ENCODE peak calls at places on chromosome 11, in four cellular contexts. F is mucosa of descending colon, K is astrocyte of the spinal cord, L is HCT116. J is an unnamed sample.

GRCh38 chr11:46237248-46238077 is 40.0 kb upstream of the CREB3L1 start:
- DNase-seq in L (peak; percentile 86), F (peak; percentile 69), K (peak; percentile 90), J (peak; percentile 47)

GRCh38 chr11:116275634-116276033 is 497.2 kb downstream of the BUD13 start:
- DNase-seq in L (no peak), F (no peak), K (no peak), J (peak; percentile 5)

GRCh38 chr11:133519560-133519959 is 12.7 kb downstream of the OPCML start:
- DNase-seq in L (no peak), K (no peak), F (no peak), J (no peak)

GRCh38 chr11:88051386-88051785 is 123.9 kb downstream of the RAB38 start:
- DNase-seq in K (peak; percentile 9), F (no peak), L (no peak), J (no peak)

GRCh38 chr11:70111269-70112016 is 33.3 kb downstream of the ANO1 start:
- DNase-seq in F (peak; percentile 85), K (peak; percentile 60), L (no peak), J (no peak)

GRCh38 chr11:32531528-32531927 is 52.1 kb upstream of the EIF3M start:
- DNase-seq in L (no peak), K (no peak), F (no peak), J (no peak)

GRCh38 chr11:23573430-23573829 is 713.2 kb upstream of the CCDC179 start:
- DNase-seq in K (peak; percentile 26), L (no peak), F (no peak), J (no peak)

GRCh38 chr11:206002-206384 is 1.2 kb downstream of the BET1L start:
- DNase-seq in K (no peak), L (no peak), F (peak; percentile 43), J (peak; percentile 8)

GRCh38 chr11:32833921-32834320 is 4.2 kb downstream of the PRRG4 start:
- DNase-seq in L (no peak), F (no peak), K (no peak), J (no peak)

GRCh38 chr11:135075740-135076139 is 663.7 kb upstream of the B3GAT1 start:
- DNase-seq in K (peak; percentile 35), F (peak; percentile 70), L (peak; percentile 71), J (peak; percentile 67)

GRCh38 chr11:102573851-102574250 is 43.3 kb upstream of the MMP7 start:
- DNase-seq in L (no peak), K (no peak), F (no peak), J (no peak)

GRCh38 chr11:18853086-18853720 is 61.6 kb upstream of the PTPN5 start:
- DNase-seq in F (no peak), L (peak; percentile 21), K (peak; percentile 11), J (peak; percentile 48)

GRCh38 chr11:11660351-11660750 is 38.5 kb upstream of the GALNT18 start:
- DNase-seq in K (no peak), L (no peak), F (no peak), J (peak; percentile 6)

GRCh38 chr11:111871693-111872161 is 346 bp upstream of the ALG9 start:
- DNase-seq in F (no peak), L (no peak), K (no peak), J (no peak)

GRCh38 chr11:43992138-43992537 is 49.7 kb downstream of the C11orf96 start:
- DNase-seq in F (no peak), L (no peak), K (no peak), J (no peak)

GRCh38 chr11:14623036-14623435 is 20.6 kb upstream of the PDE3B start:
- DNase-seq in K (no peak), F (no peak), L (no peak), J (no peak)

GRCh38 chr11:124510279-124510678 is 33.2 kb downstream of the OR8B12 start:
- DNase-seq in F (no peak), L (no peak), K (no peak), J (no peak)

GRCh38 chr11:59680287-59681154 is 11.7 kb upstream of the PATL1 start:
- DNase-seq in F (peak; percentile 54), L (peak; percentile 77), K (peak; percentile 82), J (peak; percentile 84)

GRCh38 chr11:24422371-24422770 is 74.5 kb upstream of the LUZP2 start:
- DNase-seq in F (no peak), K (peak; percentile 17), L (no peak), J (no peak)

GRCh38 chr11:111400595-111400994 is 21.5 kb upstream of the POU2AF1 start:
- DNase-seq in F (no peak), K (no peak), L (no peak), J (peak; percentile 71)

GRCh38 chr11:7186190-7186589 is 65.5 kb upstream of the SYT9 start:
- DNase-seq in F (no peak), K (peak; percentile 19), L (no peak), J (no peak)

GRCh38 chr11:59200421-59200746 is 12.3 kb downstream of the MPEG1 start:
- DNase-seq in K (no peak), L (no peak), F (no peak), J (peak; percentile 79)

GRCh38 chr11:75461136-75461535 is 28.1 kb upstream of the KLHL35 start:
- DNase-seq in L (no peak), K (no peak), F (peak; percentile 3), J (no peak)

GRCh38 chr11:27433742-27434141 is 38.8 kb downstream of the LGR4 start:
- DNase-seq in L (no peak), F (no peak), K (no peak), J (peak; percentile 5)

GRCh38 chr11:125429174-125429707 is 66.8 kb downstream of the FEZ1 start:
- DNase-seq in L (peak; percentile 63), K (peak; percentile 50), F (no peak), J (peak; percentile 69)

GRCh38 chr11:20162340-20162739 is 2.1 kb upstream of the DBX1 start:
- DNase-seq in F (no peak), K (no peak), L (no peak), J (no peak)

GRCh38 chr11:111949519-111950426 is 12.6 kb downstream of the DIXDC1 start:
- DNase-seq in L (no peak), F (no peak), K (no peak), J (no peak)

GRCh38 chr11:69134957-69135356 is 20.8 kb upstream of the SMIM38 start:
- DNase-seq in F (no peak), L (no peak), K (no peak), J (no peak)

GRCh38 chr11:687751-688150 is 7.3 kb downstream of the DEAF1 start:
- DNase-seq in K (no peak), F (peak; percentile 27), L (no peak), J (no peak)

GRCh38 chr11:10454902-10455631 is at the start of gene AMPD3:
- DNase-seq in K (peak; percentile 90), L (peak; percentile 85), F (no peak), J (peak; percentile 78)

GRCh38 chr11:114479331-114479730 is 40.1 kb downstream of the REXO2 start:
- DNase-seq in K (no peak), L (no peak), F (no peak), J (no peak)

GRCh38 chr11:107999759-108000455 is 8.8 kb upstream of the CUL5 start:
- DNase-seq in K (peak; percentile 56), L (peak; percentile 74), F (no peak), J (peak; percentile 63)

GRCh38 chr11:2738551-2739431 is 39.0 kb upstream of the KCNQ1OT1 start:
- DNase-seq in F (no peak), L (no peak), K (no peak), J (no peak)

GRCh38 chr11:1839924-1840779 is 1.4 kb downstream of the TNNI2 start:
- DNase-seq in L (no peak), K (no peak), F (peak; percentile 84), J (peak; percentile 75)

GRCh38 chr11:68148071-68148805 is 27.1 kb upstream of the CHKA start:
- DNase-seq in L (no peak), F (no peak), K (no peak), J (no peak)

GRCh38 chr11:65557280-65558001 is 718 bp downstream of the LTBP3 start:
- DNase-seq in K (no peak), L (no peak), F (no peak), J (no peak)
- TF ChIP-seq CTCF in K (no peak), L (no peak), F (no peak), J (no peak)

GRCh38 chr11:58068640-58069039 is 37.9 kb downstream of the OR6Q1 start:
- DNase-seq in K (no peak), F (no peak), L (no peak), J (no peak)
- TF ChIP-seq CTCF in K (no peak), F (no peak), L (no peak), J (no peak)

DNA sequence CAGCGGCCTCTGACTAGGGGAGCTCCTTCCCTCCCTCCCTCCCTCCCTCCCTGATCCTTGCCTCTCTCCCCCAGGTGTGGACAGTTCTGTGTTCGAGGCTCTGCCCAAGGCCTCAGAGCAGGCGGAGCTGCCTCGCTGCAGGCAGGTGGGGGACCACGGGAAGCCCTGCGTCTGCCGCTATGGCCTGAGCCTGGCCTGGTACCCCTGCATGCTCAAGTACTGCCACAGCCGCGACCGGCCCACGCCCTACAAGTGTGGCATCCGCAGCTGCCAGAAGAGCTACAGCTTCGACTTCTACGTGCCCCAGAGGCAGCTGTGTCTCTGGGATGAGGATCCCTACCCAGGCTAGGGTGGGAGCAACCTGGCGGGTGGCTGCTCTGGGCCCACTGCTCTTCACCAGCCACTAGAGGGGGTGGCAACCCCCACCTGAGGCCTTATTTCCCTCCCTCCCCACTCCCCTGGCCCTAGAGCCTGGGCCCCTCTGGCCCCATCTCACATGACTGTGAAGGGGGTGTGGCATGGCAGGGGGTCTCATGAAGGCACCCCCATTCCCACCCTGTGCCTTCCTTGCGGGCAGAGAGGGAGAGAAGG is 11.1 kb upstream of the POU2F3 start:
- DNase-seq in L (no peak), F (peak; percentile 51), K (no peak), J (no peak)
- TF ChIP-seq CTCF in L (peak; percentile 10), F (no peak), K (peak; percentile 33), J (peak; percentile 37)

DNA sequence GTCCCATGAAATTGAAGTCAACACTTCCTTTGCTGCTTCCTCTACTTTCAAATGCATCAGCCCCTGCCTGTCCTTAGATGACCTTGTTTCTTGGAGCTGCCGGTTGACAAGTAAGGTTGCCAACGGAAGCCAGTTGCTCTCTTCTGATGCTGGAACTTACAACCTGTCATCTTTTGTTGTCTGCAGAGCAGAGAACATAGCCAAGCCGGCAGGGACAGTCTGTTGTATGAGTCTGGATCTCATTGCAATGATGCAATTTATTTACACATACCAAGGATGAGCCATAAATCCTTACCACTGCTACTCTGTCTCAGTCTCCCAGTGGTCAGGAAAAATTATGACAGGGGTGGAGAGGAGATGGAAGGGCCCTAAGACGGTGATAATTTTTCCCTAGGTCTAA is 151.4 kb downstream of the BLID start:
- DNase-seq in F (no peak), L (no peak), K (peak; percentile 45), J (no peak)
- TF ChIP-seq CTCF in F (no peak), L (no peak), K (no peak), J (no peak)

GRCh38 chr11:77400775-77401469 is 73.0 kb downstream of the PAK1 start:
- DNase-seq in K (no peak), L (no peak), F (no peak), J (no peak)
- TF ChIP-seq CTCF in K (no peak), L (no peak), F (no peak), J (no peak)

DNA sequence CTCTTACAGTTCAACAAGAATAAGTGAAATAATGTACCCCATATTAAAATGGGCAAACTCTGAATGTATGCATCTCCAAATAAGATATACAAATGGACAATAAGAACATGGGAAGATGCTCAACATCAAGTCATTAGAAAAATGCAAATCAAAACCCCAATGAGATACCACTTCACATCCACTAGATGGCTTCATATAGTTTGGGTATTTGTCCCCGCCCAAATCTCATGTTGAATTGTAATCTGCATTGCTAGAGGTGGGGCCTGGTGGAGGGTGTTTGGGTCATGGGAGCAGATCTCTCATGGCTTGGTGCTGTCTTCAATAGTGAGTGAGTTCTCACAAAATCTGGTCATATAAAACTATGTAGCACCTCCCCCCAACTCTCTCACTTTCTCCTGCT is 5.7 kb downstream of the MPZL2 start:
- DNase-seq in K (no peak), L (no peak), F (no peak), J (no peak)
- TF ChIP-seq CTCF in K (peak; percentile 20), L (peak; percentile 19), F (no peak), J (peak; percentile 17)

GRCh38 chr11:93740802-93741093 is 547 bp downstream of the TAF1D start:
- DNase-seq in L (no peak), K (peak; percentile 64), F (peak; percentile 78), J (peak; percentile 85)
- TF ChIP-seq CTCF in L (no peak), K (no peak), F (no peak), J (no peak)